ENCODE peak calls at places on chromosomes 11 and 22, in ten cellular contexts. Y is lower lobe of right lung, Z is astrocyte, D is mesendoderm, L is fibroblast of lung, G is colonic mucosa, T is suprapubic skin, F is spleen, J is left ventricle myocardium inferior, Q is small intestine. K is an unnamed sample.

GRCh38 chr11:115965754-115966504 is 461.7 kb upstream of the CADM1 start:
- DNase-seq in J (no peak), T (no peak), Z (peak; percentile 85), D (peak; percentile 44), Q (no peak), L (no peak), G (no peak), Y (peak; percentile 65), F (no peak), K (no peak)

GRCh38 chr11:123729602-123730001 is 11.9 kb downstream of the ZNF202 start:
- DNase-seq in L (no peak), J (no peak), G (no peak), Y (no peak), F (no peak), Q (no peak), Z (no peak), T (no peak), D (no peak), K (no peak)

GRCh38 chr11:12674571-12674935 is 332 bp downstream of the TEAD1 start:
- DNase-seq in T (peak; percentile 79), G (no peak), J (no peak), Q (no peak), Y (no peak), L (no peak), D (no peak), F (no peak), Z (no peak), K (no peak)

GRCh38 chr11:68118753-68119448 is 2.3 kb downstream of the CHKA start:
- DNase-seq in G (no peak), Y (no peak), L (peak; percentile 32), Z (no peak), D (no peak), Q (no peak), T (peak; percentile 63), J (no peak), F (no peak), K (no peak)

GRCh38 chr11:127564803-127565202 is 564.2 kb upstream of the KIRREL3 start:
- DNase-seq in L (no peak), F (no peak), G (no peak), Z (peak; percentile 83), D (peak; percentile 25), J (no peak), T (no peak), Y (no peak), Q (no peak), K (no peak)

GRCh38 chr11:106959800-106960199 is 58.5 kb downstream of the GUCY1A2 start:
- DNase-seq in Q (no peak), Y (no peak), G (no peak), D (peak; percentile 53), Z (peak; percentile 50), J (no peak), F (no peak), T (no peak), L (peak; percentile 19), K (no peak)

GRCh38 chr11:60838132-60838531 is 3.8 kb upstream of the CCDC86 start:
- DNase-seq in Q (no peak), J (no peak), G (no peak), F (no peak), D (peak; percentile 66), Y (no peak), T (no peak), L (peak; percentile 34), Z (no peak), K (no peak)

GRCh38 chr11:78812513-78813293 is 238.0 kb upstream of the NARS2 start:
- DNase-seq in G (no peak), F (no peak), D (peak; percentile 65), Y (no peak), Q (peak; percentile 29), Z (no peak), J (no peak), L (peak; percentile 59), T (no peak), K (no peak)

GRCh38 chr11:75879737-75880136 is 64.7 kb downstream of the UVRAG start:
- DNase-seq in D (no peak), L (no peak), T (no peak), J (no peak), Y (no peak), Q (no peak), F (no peak), G (no peak), Z (no peak), K (no peak)

GRCh38 chr11:111327908-111328624 is 29.7 kb downstream of the POU2AF3 start:
- DNase-seq in Z (no peak), D (peak; percentile 62), J (peak; percentile 38), T (no peak), G (no peak), Q (peak; percentile 67), L (no peak), Y (peak; percentile 88), F (no peak), K (no peak)

GRCh38 chr11:115473167-115473566 is 31.0 kb downstream of the CADM1 start:
- DNase-seq in L (no peak), T (no peak), F (no peak), Z (no peak), Y (no peak), J (no peak), D (no peak), Q (no peak), G (no peak), K (no peak)

DNA sequence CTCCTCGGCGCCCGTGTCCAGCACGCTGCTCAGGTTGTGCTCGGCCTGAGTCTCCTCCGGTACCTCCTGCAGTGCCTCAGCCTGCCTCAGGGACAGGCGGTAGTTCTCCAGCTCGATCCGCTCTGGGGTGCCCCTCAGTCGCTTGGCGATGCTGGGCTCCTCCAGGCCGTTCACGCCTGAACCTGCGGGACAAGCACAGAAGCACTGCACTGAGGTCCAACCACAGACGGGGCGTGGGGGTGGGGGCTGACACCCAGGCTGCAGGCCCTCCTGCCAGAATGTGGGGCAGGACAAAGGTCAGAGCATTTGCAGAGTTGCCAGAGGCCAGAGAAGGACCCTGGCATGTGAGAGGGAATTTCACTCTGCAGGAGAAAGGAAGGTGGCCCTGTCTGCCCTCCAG is 67.6 kb upstream of the BID start:
- DNase-seq in L (no peak), J (no peak), G (no peak), Q (peak; percentile 22), T (no peak), F (no peak), Y (no peak), Z (no peak), D (no peak), K (no peak)
- H3K36me3 ChIP-seq in L (peaks cover 2% of the 10 kb centered on the region), J (peaks cover 31% of the 10 kb centered on the region), G (peaks cover 12% of the 10 kb centered on the region), Q (peaks cover 1% of the 10 kb centered on the region), T (peaks cover 34% of the 10 kb centered on the region), F (no peaks in the 10 kb centered on the region), Y (peaks cover 31% of the 10 kb centered on the region), Z (no peaks in the 10 kb centered on the region), D (no peaks in the 10 kb centered on the region), K (peaks cover 2% of the 10 kb centered on the region)

DNA sequence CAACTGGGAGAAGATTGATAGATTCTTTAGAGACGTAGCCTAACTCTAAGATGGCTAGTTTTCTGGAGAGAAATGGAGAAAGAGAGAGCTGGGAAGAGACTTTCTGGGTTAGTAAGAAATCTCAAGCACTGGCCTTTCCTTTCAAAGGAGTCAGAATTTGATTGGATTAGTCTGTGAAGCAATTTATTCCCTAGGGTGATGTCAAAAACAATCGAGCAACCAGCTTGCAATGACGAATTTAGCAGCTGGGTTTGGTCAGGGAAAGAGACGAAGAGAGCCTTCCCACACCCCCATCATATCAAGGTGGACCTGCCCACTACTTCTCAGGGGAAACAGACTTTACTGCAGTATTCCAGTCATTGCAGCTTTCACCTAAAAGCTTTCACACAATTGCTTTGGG is 10.8 kb downstream of the KRTAP5-6 start:
- DNase-seq in F (peak; percentile 9), Z (no peak), L (no peak), G (no peak), Q (no peak), Y (no peak), D (no peak), T (peak; percentile 23), J (no peak), K (no peak)
- H3K27me3 ChIP-seq in F (no peaks in the 10 kb centered on the region), Z (peaks cover 29% of the 10 kb centered on the region), L (peaks cover 8% of the 10 kb centered on the region), G (no peaks in the 10 kb centered on the region), Q (no peaks in the 10 kb centered on the region), Y (peaks cover 7% of the 10 kb centered on the region), D (peaks cover 2% of the 10 kb centered on the region), T (peaks cover 4% of the 10 kb centered on the region), J (peaks cover 1% of the 10 kb centered on the region), K (peaks cover 5% of the 10 kb centered on the region)

GRCh38 chr11:3684787-3685186 is 13.6 kb upstream of the CHRNA10 start:
- DNase-seq in J (no peak), Y (no peak), Q (peak; percentile 36), L (no peak), Z (no peak), G (no peak), D (no peak), F (no peak), T (no peak), K (no peak)

GRCh38 chr11:3687399-3687798 is 16.2 kb upstream of the CHRNA10 start:
- DNase-seq in F (no peak), G (no peak), D (no peak), Z (no peak), Y (no peak), L (no peak), Q (no peak), J (no peak), T (no peak), K (no peak)

GRCh38 chr11:3684129-3684685 is 13.0 kb upstream of the CHRNA10 start:
- DNase-seq in D (no peak), L (no peak), F (no peak), T (no peak), Y (no peak), Z (no peak), G (no peak), Q (no peak), J (no peak), K (no peak)

GRCh38 chr11:3686751-3687150 is 15.6 kb upstream of the CHRNA10 start:
- DNase-seq in Z (no peak), J (no peak), G (no peak), D (no peak), L (no peak), T (no peak), F (no peak), Q (no peak), Y (no peak), K (no peak)

DNA sequence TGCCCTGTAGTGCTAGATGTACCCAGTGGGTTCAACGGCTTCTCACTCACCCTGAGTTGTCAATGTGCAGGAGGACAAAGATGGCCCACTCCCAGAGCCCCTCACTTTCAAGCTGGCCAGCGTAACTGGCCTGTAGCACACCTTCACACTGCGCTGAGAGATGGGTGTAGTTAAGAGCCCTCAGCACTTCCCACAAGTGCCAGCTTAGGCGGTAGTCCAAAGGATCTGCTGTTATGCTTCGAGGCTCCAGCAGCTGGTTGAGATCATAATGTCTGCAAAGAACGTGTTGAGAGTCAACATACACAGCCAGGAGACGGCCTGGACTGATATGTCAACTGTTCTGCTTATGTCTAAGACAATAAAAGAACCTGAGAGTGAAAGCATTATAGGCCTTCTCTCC is 14.7 kb upstream of the CHRNA10 start:
- DNase-seq in Y (no peak), G (no peak), Z (no peak), L (peak; percentile 25), F (no peak), T (no peak), J (no peak), Q (no peak), D (no peak), K (no peak)
- H3K36me3 ChIP-seq in Y (peaks cover 100% of the 10 kb centered on the region), G (peaks cover 34% of the 10 kb centered on the region), Z (peaks cover 64% of the 10 kb centered on the region), L (peaks cover 18% of the 10 kb centered on the region), F (no peaks in the 10 kb centered on the region), T (peaks cover 97% of the 10 kb centered on the region), J (peaks cover 93% of the 10 kb centered on the region), Q (peaks cover 31% of the 10 kb centered on the region), D (peaks cover 17% of the 10 kb centered on the region), K (peaks cover 2% of the 10 kb centered on the region)

DNA sequence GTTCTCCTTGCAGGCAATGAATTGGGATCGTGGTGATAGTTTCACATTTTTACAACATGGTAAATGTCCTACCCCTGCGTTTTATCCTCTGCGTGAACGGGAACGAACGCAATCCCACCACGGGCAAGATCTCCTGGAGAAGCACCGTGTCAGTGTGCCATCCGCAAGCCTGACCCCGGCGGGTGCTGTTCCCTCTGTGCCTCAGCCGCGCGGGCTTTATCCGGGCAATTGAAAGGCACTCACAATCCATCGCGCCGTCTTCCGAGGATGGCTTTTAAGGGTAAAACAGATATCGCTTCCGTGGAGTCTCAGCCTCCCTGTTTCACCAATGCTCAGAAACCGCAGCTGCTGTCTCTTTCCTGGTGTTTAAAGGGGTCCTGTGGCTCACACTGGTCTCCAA is 1387.5 kb downstream of the BRD1 start:
- DNase-seq in D (no peak), J (no peak), F (no peak), Z (no peak), L (no peak), T (no peak), Y (peak; percentile 33), Q (no peak), G (no peak), K (no peak)
- H3K27me3 ChIP-seq in D (no peaks in the 10 kb centered on the region), J (peaks cover 62% of the 10 kb centered on the region), F (no peaks in the 10 kb centered on the region), Z (no peaks in the 10 kb centered on the region), L (no peaks in the 10 kb centered on the region), T (peaks cover 7% of the 10 kb centered on the region), Y (no peaks in the 10 kb centered on the region), Q (no peaks in the 10 kb centered on the region), G (no peaks in the 10 kb centered on the region), K (no peaks in the 10 kb centered on the region)

K was measured in kidney epithelial cell.